ENCODE peak calls at places on chromosome 13, in eight cellular contexts. H is ascending aorta, C is GM12865, X is kidney epithelial cell, I is HL-60, T is lower lobe of right lung, O is astrocyte of the spinal cord, L is heart left ventricle. M is an unnamed sample.

GRCh38 chr13:66984241-66984640 is 245.9 kb downstream of the PCDH9 start:
- DNase-seq in I (no peak), O (no peak), T (no peak), H (no peak), X (no peak), C (no peak), L (no peak), M (no peak)

GRCh38 chr13:25300861-25301346 is 521 bp upstream of the NUP58 start:
- DNase-seq in C (no peak), X (no peak), O (no peak), L (peak), H (peak), I (no peak), T (peak), M (no peak)

GRCh38 chr13:82115391-82115790 is 1766.9 kb downstream of the SLITRK1 start:
- DNase-seq in T (no peak), O (no peak), C (no peak), L (no peak), H (no peak), X (no peak), I (no peak), M (no peak)

GRCh38 chr13:38141792-38142191 is 207.9 kb upstream of the UFM1 start:
- DNase-seq in H (no peak), X (no peak), O (peak), L (no peak), T (no peak), I (no peak), C (no peak), M (no peak)

GRCh38 chr13:113155201-113155600 is 3.2 kb upstream of the PROZ start:
- DNase-seq in T (no peak), I (no peak), C (no peak), O (no peak), X (no peak), H (peak), L (no peak), M (no peak)

GRCh38 chr13:62747629-62748028 is 1332.0 kb upstream of the PCDH20 start:
- DNase-seq in O (no peak), C (no peak), T (no peak), X (no peak), L (no peak), I (no peak), H (no peak), M (no peak)

GRCh38 chr13:32639502-32640105 is 53.4 kb downstream of the PDS5B start:
- DNase-seq in C (peak), X (peak), L (peak), H (peak), T (no peak), O (peak), I (peak), M (peak)

GRCh38 chr13:47747901-47748300 is 253.2 kb downstream of the SUCLA2 start:
- DNase-seq in I (no peak), L (no peak), O (no peak), H (no peak), T (no peak), C (no peak), X (no peak), M (no peak)

GRCh38 chr13:52995946-52996345 is 32.7 kb upstream of the OLFM4 start:
- DNase-seq in H (no peak), I (no peak), L (no peak), T (no peak), X (no peak), O (no peak), C (no peak), M (no peak)

GRCh38 chr13:23414682-23415081 is 18.8 kb downstream of the SACS start:
- DNase-seq in T (no peak), L (no peak), I (no peak), C (no peak), H (no peak), O (no peak), X (no peak), M (no peak)

GRCh38 chr13:46947425-46948191 is 50.8 kb upstream of the HTR2A start:
- DNase-seq in T (no peak), H (no peak), I (no peak), C (no peak), L (no peak), O (no peak), X (no peak), M (no peak)

GRCh38 chr13:98576963-98577822 is at the start of gene STK24:
- DNase-seq in I (no peak), L (peak), O (peak), H (peak), T (peak), C (peak), X (no peak), M (no peak)

GRCh38 chr13:35157143-35157755 is 215.2 kb downstream of the NBEA start:
- DNase-seq in H (no peak), C (peak), L (no peak), O (peak), I (peak), T (no peak), X (no peak), M (peak)

GRCh38 chr13:65613004-65613403 is 1617.1 kb downstream of the PCDH9 start:
- DNase-seq in I (no peak), C (no peak), T (no peak), L (no peak), O (no peak), H (no peak), X (no peak), M (no peak)

GRCh38 chr13:94968757-94969086 is 256.4 kb upstream of the SOX21 start:
- DNase-seq in O (no peak), I (no peak), T (no peak), C (no peak), H (no peak), X (no peak), L (no peak), M (no peak)

GRCh38 chr13:76925115-76925514 is 23.2 kb upstream of the ACOD1 start:
- DNase-seq in O (no peak), H (no peak), C (no peak), I (no peak), L (no peak), T (no peak), X (no peak), M (no peak)

GRCh38 chr13:114299604-114300305 is 14.5 kb upstream of the CHAMP1 start:
- DNase-seq in O (no peak), H (no peak), L (no peak), T (no peak), X (no peak), I (no peak), C (no peak), M (no peak)

GRCh38 chr13:73984949-73985691 is 149.1 kb downstream of the KLF12 start:
- DNase-seq in X (no peak), C (no peak), I (no peak), H (no peak), T (no peak), O (no peak), L (peak), M (no peak)
- TF ChIP-seq CTCF in X (no peak), C (no peak), I (no peak), H (no peak), T (no peak), O (no peak), L (no peak), M (no peak)

GRCh38 chr13:109655611-109656010 is 130.8 kb downstream of the IRS2 start:
- DNase-seq in X (no peak), H (no peak), C (no peak), L (no peak), I (no peak), O (no peak), T (no peak), M (no peak)
- H3K4me3 ChIP-seq in X (no peak), H (no peak), C (no peak), L (no peak), I (no peak), O (no peak), T (no peak), M (no peak)

GRCh38 chr13:27466513-27466912 is 16.1 kb upstream of the MTIF3 start:
- DNase-seq in T (no peak), H (no peak), L (no peak), I (no peak), O (no peak), C (no peak), X (no peak), M (no peak)
- TF ChIP-seq CTCF in T (no peak), H (no peak), L (no peak), I (no peak), O (no peak), C (no peak), X (no peak), M (no peak)

DNA sequence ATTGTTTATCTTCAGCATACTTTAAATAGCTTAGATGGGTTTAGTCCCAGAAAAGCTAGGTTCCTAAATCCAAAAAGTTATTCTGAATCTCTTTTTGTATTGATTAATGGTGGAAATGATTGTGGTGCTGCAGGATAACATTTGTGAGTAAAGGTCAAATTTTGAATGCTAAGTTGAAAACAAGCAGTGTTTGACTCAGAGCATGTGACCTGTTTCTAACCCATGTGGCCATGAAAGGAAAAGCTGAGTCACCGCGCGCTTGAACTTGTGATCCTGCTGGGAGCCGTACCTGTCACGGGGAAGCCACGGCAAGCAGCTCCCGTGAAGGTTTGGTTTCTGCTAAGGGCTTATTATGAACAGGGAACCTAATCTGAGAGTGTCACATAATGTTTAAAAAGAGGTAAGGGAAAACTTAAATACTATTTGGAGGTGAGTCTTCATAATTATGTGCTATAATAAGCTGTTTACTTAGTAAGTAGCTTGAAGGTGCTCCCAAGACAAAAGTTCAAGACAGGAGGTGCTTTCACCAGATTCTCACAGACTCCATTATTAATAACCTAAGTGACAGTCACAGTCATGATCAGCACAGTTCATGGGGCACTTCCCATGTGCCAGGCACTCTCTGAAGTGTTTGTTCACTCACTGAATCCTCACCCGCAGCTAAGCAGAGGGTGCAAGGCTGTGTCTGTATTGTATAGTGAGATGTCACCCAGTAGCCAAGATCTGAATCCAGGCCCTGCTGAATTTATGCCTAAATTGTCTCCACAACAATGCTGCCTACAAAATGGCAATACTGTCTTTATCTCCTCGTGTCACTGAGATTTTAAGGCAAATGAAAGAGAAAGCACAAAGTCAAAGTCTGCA is 286.5 kb downstream of the MYO16 start:
- DNase-seq in O (peak), C (peak), I (peak), H (peak), L (peak), X (peak), T (peak), M (peak)
- H3K4me3 ChIP-seq in O (no peak), C (peak), I (no peak), H (peak), L (peak), X (no peak), T (peak), M (peak)

M was measured in GM12864.